ENCODE peak calls at places on chromosome 6, in eight cellular contexts. B, C, U, Q, R, Y, M and Z are unnamed samples. For H3K4me1, the result is how much of the 10 kb centered on the place peaks cover.

GRCh38 chr6:63819831-63820230 is 184.2 kb downstream of the PHF3 start:
- DNase-seq in R (no peak), Q (no peak), B (no peak), U (no peak), M (no peak), C (no peak), Y (no peak), Z (no peak)

GRCh38 chr6:96521267-96521624 is 360 bp upstream of the UFL1 start:
- DNase-seq in C (no peak), R (no peak), B (no peak), U (no peak), Y (no peak), Q (no peak), M (no peak), Z (no peak)

GRCh38 chr6:80725156-80725930 is 618.9 kb downstream of the BCKDHB start:
- DNase-seq in B (no peak), Y (no peak), Q (no peak), U (no peak), C (no peak), M (no peak), R (no peak), Z (no peak)

GRCh38 chr6:42294759-42295158 is 77.1 kb upstream of the MRPS10 start:
- DNase-seq in M (no peak), Y (peak), C (no peak), Q (no peak), B (no peak), R (no peak), U (no peak), Z (no peak)

GRCh38 chr6:83872386-83873118 is 13.1 kb downstream of the CYB5R4 start:
- DNase-seq in Q (no peak), U (no peak), B (no peak), M (no peak), Y (no peak), R (no peak), C (no peak), Z (no peak)

GRCh38 chr6:166987448-166987847 is 11.7 kb upstream of the CEP43 start:
- DNase-seq in M (no peak), Y (no peak), R (no peak), Q (no peak), B (no peak), C (no peak), U (no peak), Z (no peak)

GRCh38 chr6:4781967-4782537 is 5.8 kb downstream of the CDYL start:
- DNase-seq in Y (no peak), U (no peak), C (no peak), Q (no peak), B (no peak), R (no peak), M (no peak), Z (no peak)

GRCh38 chr6:144285548-144285797 is 338 bp downstream of the UTRN start:
- DNase-seq in C (no peak), U (no peak), R (no peak), M (peak), B (no peak), Q (no peak), Y (no peak), Z (no peak)

GRCh38 chr6:108078191-108078590 is 3.6 kb upstream of the OSTM1 start:
- DNase-seq in B (no peak), Y (no peak), M (no peak), R (no peak), Q (no peak), U (no peak), C (no peak), Z (no peak)

GRCh38 chr6:38799529-38800184 is 84.5 kb downstream of the DNAH8 start:
- DNase-seq in R (no peak), C (no peak), U (no peak), Q (no peak), Y (no peak), B (no peak), M (no peak), Z (no peak)

GRCh38 chr6:88867841-88868558 is 95.4 kb downstream of the RNGTT start:
- DNase-seq in R (no peak), B (no peak), C (no peak), U (no peak), Y (peak), M (no peak), Q (no peak), Z (no peak)

GRCh38 chr6:9875605-9876353 is 539.1 kb downstream of the TFAP2A start:
- DNase-seq in C (no peak), M (no peak), Q (no peak), U (no peak), B (no peak), R (no peak), Y (no peak), Z (no peak)

GRCh38 chr6:12555267-12555666 is 161.3 kb upstream of the PHACTR1 start:
- DNase-seq in M (no peak), Q (no peak), Y (no peak), R (no peak), B (no peak), U (no peak), C (no peak), Z (no peak)

GRCh38 chr6:56958481-56958880 is 3.6 kb downstream of the BEND6 start:
- DNase-seq in Y (no peak), B (no peak), Q (no peak), M (no peak), R (no peak), C (no peak), U (no peak), Z (no peak)

GRCh38 chr6:1461207-1461606 is 71.8 kb downstream of the FOXF2 start:
- DNase-seq in C (no peak), B (no peak), R (no peak), Q (no peak), M (no peak), Y (no peak), U (no peak), Z (no peak)

DNA sequence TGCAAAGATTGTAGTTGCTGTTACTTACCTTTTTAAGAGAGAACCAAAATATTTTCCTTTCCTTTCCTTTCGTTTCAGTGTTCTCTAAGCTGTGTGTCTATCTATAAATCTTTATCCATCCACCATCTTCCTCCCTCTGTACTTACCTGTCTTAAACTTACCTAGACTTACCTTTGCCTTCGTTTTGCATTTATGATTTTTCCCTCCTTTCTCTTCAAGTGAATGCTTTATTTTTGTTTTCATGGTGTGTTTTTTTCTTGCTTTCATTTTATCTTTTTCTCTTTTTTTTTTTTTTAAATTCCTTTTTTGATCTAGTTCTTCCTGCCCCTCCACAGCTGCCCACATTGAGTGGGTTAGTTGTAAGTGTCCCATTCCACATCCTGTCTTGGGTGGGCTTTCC is 26.2 kb downstream of the ARID1B start:
- DNase-seq in B (no peak), Y (no peak), R (no peak), C (no peak), M (no peak), Q (no peak), U (no peak), Z (no peak)
- H3K4me1 ChIP-seq in B (under half), Y (under half), R (under half), C (under half), M (under half), Q (half or more), U (under half), Z (under half)

DNA sequence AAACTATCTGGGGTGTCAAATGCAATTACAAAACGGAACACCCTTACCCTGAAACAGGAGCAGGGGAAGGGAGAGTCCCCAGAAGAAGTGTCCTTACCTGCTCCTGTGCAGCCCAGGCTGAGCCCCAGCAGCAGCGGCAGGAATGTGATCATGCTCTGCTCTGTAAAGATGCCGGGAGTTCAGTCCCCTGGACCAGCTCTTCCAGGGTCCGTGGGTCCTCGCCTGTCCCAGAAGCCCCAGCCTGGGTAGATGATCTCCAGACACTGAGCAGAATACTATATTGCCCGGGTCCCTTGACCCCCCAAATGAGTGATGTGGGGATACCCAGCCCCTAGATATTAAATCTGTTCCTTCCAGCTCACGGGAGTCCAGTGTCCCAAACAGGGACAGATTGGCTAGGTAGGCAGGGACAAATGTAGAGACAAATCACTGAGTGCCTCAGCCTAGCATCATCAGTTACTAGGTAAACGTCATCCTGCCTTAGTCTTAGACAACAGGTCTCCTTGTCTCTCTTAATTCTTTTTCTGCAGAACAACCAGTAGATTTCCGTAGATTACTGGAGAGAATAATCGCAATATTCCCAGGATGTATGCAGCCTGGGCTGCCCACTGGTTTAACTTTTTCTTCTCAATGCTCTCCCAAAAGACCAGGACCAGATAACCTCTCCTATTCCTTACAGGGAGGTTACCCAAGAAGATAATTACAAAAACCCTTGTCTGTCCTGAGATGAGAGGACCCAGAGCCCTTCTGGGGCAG is at the start of gene HLA-DMB:
- DNase-seq in U (peak), Q (no peak), Y (peak), B (peak), M (no peak), C (no peak), R (peak), Z (no peak)
- TF ChIP-seq POLR2A in U (peak), Q (no peak), Y (no peak), B (no peak), M (peak), C (peak), R (no peak), Z (no peak)

GRCh38 chr6:105601541-105602174 is 198.8 kb upstream of the PREP start:
- DNase-seq in R (peak), B (peak), Y (no peak), Q (no peak), M (peak), C (no peak), U (peak), Z (peak)
- H3K4me1 ChIP-seq in R (under half), B (under half), Y (under half), Q (under half), M (under half), C (under half), U (under half), Z (under half)

DNA sequence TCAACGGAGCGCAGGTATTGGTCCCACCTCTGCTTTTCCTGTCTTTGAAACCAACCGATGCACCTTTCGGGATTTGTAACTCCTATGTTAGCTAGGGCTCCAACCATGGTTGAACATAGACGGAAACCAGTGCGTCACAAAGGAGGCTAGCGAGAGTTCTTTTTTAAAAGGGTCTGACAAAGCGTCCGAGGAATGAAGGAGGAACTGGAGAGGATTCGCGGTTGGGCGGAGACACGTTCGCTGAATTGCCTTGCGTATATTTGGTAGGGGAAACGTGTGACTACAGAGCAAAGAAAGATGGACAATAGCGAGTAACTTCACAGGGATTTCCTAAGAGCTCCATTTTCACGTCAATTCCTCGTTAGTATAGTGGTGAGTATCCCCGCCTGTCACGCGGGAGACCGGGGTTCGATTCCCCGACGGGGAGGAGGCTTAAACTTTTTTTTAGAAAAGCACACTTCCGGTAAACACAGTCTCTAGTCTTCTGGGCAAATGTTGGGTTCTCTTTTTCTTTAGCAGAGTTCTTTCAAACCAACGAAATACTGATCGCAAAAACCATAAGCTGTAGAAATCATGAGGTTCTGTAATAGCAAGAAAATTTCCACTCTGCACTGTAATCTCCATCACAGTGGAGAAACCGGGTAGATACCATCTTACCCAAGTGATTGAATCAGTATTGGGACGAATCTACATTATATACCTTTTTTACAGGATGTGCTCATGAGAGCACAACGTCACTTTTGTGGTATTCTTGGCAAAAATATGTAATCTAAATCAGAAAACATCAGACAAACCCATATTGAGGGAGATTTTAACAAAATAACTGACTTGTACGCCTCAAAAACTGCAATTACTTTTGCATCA is 6.6 kb upstream of the ZNF184 start:
- DNase-seq in Y (peak), U (peak), R (peak), C (peak), Q (peak), B (peak), M (peak), Z (peak)
- TF ChIP-seq POLR2A in Y (no peak), U (no peak), R (no peak), C (peak), Q (no peak), B (no peak), M (peak), Z (no peak)